ENCODE peak calls at places on chromosomes 12 and 14, in four cellular contexts. D is CD4-positive, alpha-beta memory T cell; R is K562; M is mucosa of descending colon. Y is an unnamed sample.

GRCh38 chr12:62248873-62249272 is 11.3 kb upstream of the USP15 start:
- DNase-seq in D (no peak), R (peak), M (no peak), Y (no peak)

GRCh38 chr12:132593938-132594358 is 16.4 kb downstream of the LRCOL1 start:
- DNase-seq in D (no peak), R (peak), M (peak), Y (peak)

GRCh38 chr12:93572712-93573551 is 457 bp downstream of the SOCS2 start:
- DNase-seq in D (no peak), R (peak), M (peak), Y (no peak)

GRCh38 chr12:52667509-52667908 is 12.7 kb downstream of the KRT1 start:
- DNase-seq in D (no peak), R (peak), M (no peak), Y (no peak)

GRCh38 chr12:30117483-30117882 is 333.7 kb upstream of the TMTC1 start:
- DNase-seq in D (no peak), R (no peak), M (no peak), Y (no peak)

GRCh38 chr12:59977779-59978178 is 381.9 kb downstream of the SLC16A7 start:
- DNase-seq in D (no peak), R (no peak), M (no peak), Y (no peak)

GRCh38 chr14:49314756-49315155 is 271.4 kb downstream of the RPS29 start:
- DNase-seq in D (no peak), R (no peak), M (no peak), Y (no peak)

GRCh38 chr12:78797201-78797931 is 67.2 kb upstream of the SYT1 start:
- DNase-seq in D (no peak), R (no peak), M (no peak), Y (peak)

GRCh38 chr12:91632042-91632786 is 449.6 kb upstream of the DCN start:
- DNase-seq in D (no peak), R (no peak), M (no peak), Y (no peak)

GRCh38 chr14:42965512-42965911 is 1358.8 kb downstream of the LRFN5 start:
- DNase-seq in D (no peak), R (no peak), M (no peak), Y (no peak)

GRCh38 chr12:53169644-53170043 is 10.9 kb upstream of the ZNF740 start:
- DNase-seq in D (no peak), R (peak), M (no peak), Y (no peak)

GRCh38 chr12:67592228-67593011 is 56.1 kb upstream of the DYRK2 start:
- DNase-seq in D (no peak), R (no peak), M (no peak), Y (peak)

GRCh38 chr12:112936264-112936663 is 2.0 kb upstream of the OAS3 start:
- DNase-seq in D (no peak), R (no peak), M (no peak), Y (no peak)

GRCh38 chr12:70637686-70638085 is 457 bp upstream of the PTPRB start:
- DNase-seq in D (no peak), R (no peak), M (no peak), Y (no peak)

GRCh38 chr12:42704810-42705401 is 115.4 kb upstream of the PRICKLE1 start:
- DNase-seq in D (no peak), R (no peak), M (no peak), Y (no peak)

GRCh38 chr12:74801625-74802024 is 264.0 kb downstream of the ATXN7L3B start:
- DNase-seq in D (no peak), R (no peak), M (no peak), Y (no peak)

GRCh38 chr14:105292810-105293711 is 7.7 kb downstream of the BRF1 start:
- DNase-seq in D (no peak), R (no peak), M (no peak), Y (no peak)

GRCh38 chr14:98623806-98624430 is 648.1 kb downstream of the BCL11B start:
- DNase-seq in D (no peak), R (no peak), M (no peak), Y (no peak)

GRCh38 chr12:105906545-105906944 is 232.2 kb downstream of the NUAK1 start:
- DNase-seq in D (no peak), R (no peak), M (no peak), Y (no peak)

GRCh38 chr14:24817638-24818053 is 183.7 kb upstream of the GZMB start:
- DNase-seq in D (no peak), R (no peak), M (peak), Y (no peak)

GRCh38 chr12:4353785-4354208 is 25.7 kb downstream of the FGF23 start:
- DNase-seq in D (peak), R (no peak), M (no peak), Y (peak)

GRCh38 chr12:68924546-68924945 is 8.4 kb downstream of the CPM start:
- DNase-seq in D (no peak), R (no peak), M (no peak), Y (no peak)

GRCh38 chr12:5244513-5244972 is 187.4 kb upstream of the NTF3 start:
- DNase-seq in D (no peak), R (peak), M (peak), Y (no peak)

GRCh38 chr14:60722836-60723217 is 1.3 kb downstream of the SIX4 start:
- DNase-seq in D (no peak), R (peak), M (no peak), Y (no peak)

DNA sequence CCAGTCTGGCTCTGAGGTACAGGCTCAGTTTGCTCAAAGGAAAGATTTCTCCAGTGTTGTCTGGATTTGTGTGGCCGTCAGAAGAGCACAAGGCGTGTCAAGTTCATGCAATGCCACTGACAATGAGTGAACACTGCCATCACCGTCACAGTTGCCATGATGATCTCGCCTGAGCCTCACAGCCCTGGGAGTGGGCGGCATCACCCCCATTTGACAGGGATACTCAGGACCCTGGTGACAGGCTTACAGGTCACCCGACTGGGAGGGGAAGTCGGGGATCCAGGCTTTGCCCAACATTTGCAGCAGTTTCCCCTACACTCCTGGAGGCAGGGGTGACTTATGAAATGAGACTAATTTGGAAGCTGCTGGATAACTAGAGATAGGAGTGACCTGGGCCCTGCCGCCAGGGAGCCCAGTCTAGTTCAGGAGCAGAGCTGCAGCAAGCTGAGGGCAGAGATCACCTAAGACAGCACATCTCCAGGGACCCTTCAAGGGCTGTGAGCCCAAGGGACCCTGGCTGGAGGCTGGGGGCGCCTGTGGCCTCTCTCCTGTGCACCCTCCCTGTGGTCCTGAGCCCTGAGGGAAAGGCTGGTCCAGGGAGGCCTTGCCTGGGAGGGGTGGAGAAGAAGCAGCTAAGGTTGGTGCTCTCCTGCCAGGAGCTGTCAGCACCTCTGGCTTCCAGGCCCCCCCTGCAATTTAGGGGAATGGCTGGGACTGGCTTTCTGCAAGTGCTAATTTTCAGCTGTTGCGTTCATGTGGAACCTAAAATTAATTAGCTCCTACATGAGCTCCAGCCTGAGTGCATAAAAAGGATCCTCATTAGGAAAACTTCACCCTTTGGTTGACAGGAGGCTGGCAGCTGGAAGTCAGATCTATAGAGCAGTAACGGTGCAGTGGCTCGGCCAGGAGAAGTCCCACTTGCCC is 32.4 kb upstream of the BEGAIN start:
- DNase-seq in D (no peak), R (no peak), M (no peak), Y (no peak)
- H3K4me3 ChIP-seq in D (no peak), R (no peak), M (no peak), Y (no peak)

GRCh38 chr14:71266994-71267636 is 359.9 kb downstream of the PCNX1 start:
- DNase-seq in D (no peak), R (no peak), M (no peak), Y (no peak)
- H3K4me3 ChIP-seq in D (peak), R (no peak), M (no peak), Y (no peak)

DNA sequence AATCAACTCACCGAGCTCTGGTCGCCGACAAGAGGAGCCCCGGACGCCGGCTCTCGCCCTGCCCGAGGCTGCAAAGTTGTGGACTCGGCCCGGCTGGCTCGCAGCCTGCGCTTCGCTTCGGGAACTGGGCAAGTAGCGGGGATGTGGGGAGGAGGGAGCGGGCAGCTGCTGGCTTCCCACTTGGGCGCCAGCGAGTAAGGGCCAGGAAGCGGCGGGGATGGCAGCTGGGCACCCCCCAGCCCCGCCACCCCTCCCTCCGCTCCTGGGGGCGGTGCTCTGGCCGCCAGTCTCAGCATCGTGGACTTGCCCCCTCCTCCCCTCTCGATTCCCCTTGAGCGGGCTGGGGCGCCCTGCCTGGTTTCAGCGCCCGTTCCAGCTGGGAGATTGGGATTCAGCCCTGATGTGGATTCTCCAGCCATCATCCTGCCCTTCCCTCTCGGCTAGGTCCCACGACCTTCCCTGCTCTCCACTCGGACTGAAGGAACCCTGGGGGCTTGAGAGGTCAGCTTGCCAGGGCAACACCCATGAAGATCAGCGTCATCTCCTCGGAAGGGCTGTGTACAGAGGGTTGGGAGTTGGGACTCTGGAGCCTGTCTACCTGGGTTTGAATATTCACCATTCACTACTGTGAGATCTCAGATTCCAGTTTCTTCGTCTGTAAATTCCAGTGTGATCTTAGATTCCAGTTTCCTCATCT is at the start of gene ZDHHC22:
- DNase-seq in D (no peak), R (no peak), M (no peak), Y (no peak)
- H3K4me3 ChIP-seq in D (no peak), R (no peak), M (no peak), Y (no peak)

GRCh38 chr12:26732010-26732908 is 100.7 kb downstream of the ITPR2 start:
- DNase-seq in D (no peak), R (no peak), M (no peak), Y (no peak)
- H3K4me3 ChIP-seq in D (no peak), R (no peak), M (no peak), Y (no peak)

GRCh38 chr12:124520896-124521295 is 46.5 kb downstream of the NCOR2 start:
- DNase-seq in D (no peak), R (no peak), M (no peak), Y (no peak)
- H3K4me3 ChIP-seq in D (no peak), R (no peak), M (no peak), Y (no peak)

Y was measured in Jurkat, Clone E6-1.